ENCODE peak calls at places on chromosomes 13 and 19, in six cellular contexts. Z, A, B, P, I and X are unnamed samples.

GRCh38 chr13:66139250-66139649 is 1090.9 kb downstream of the PCDH9 start:
- DNase-seq in Z (no peak), A (no peak), P (no peak), B (no peak), I (peak; percentile 1), X (no peak)

GRCh38 chr13:44084146-44084545 is 204.4 kb downstream of the LACC1 start:
- DNase-seq in B (no peak), I (no peak), A (no peak), P (no peak), Z (no peak), X (no peak)

GRCh38 chr19:19341026-19341425 is 20.4 kb downstream of the MAU2 start:
- DNase-seq in A (no peak), Z (no peak), I (no peak), B (no peak), P (no peak), X (no peak)

GRCh38 chr19:46049597-46049996 is 8.8 kb upstream of the IGFL4 start:
- DNase-seq in A (no peak), P (peak; percentile 89), Z (no peak), B (no peak), I (no peak), X (no peak)

GRCh38 chr19:7701654-7702457 is at the start of gene FCER2:
- DNase-seq in P (no peak), B (no peak), I (peak; percentile 39), Z (no peak), A (no peak), X (no peak)

GRCh38 chr19:28454083-28454482 is 758.9 kb downstream of the UQCRFS1 start:
- DNase-seq in I (no peak), Z (no peak), P (no peak), B (no peak), A (no peak), X (no peak)

GRCh38 chr13:21868823-21869222 is 197.9 kb downstream of the FGF9 start:
- DNase-seq in I (no peak), P (no peak), A (no peak), B (no peak), Z (no peak), X (no peak)

GRCh38 chr13:33312150-33312908 is 26.8 kb upstream of the STARD13 start:
- DNase-seq in B (no peak), Z (no peak), P (peak; percentile 37), I (peak; percentile 14), A (no peak), X (no peak)

GRCh38 chr19:28296506-28296905 is 916.4 kb downstream of the UQCRFS1 start:
- DNase-seq in P (no peak), I (no peak), Z (no peak), B (no peak), A (no peak), X (no peak)

GRCh38 chr13:21297452-21297851 is 121.0 kb downstream of the MRPL57 start:
- DNase-seq in A (no peak), Z (no peak), I (no peak), B (no peak), P (no peak), X (peak; percentile 9)

GRCh38 chr19:18224525-18225354 is 1.5 kb downstream of the PDE4C start:
- DNase-seq in I (peak; percentile 95), A (peak; percentile 99), B (peak; percentile 99), Z (peak; percentile 89), P (peak; percentile 100), X (peak; percentile 94)

GRCh38 chr19:2345794-2346663 is 14.0 kb upstream of the TMPRSS9 start:
- DNase-seq in Z (no peak), B (peak; percentile 75), I (no peak), A (no peak), P (no peak), X (no peak)

GRCh38 chr13:87123987-87124784 is 547.0 kb upstream of the SLITRK5 start:
- DNase-seq in A (peak; percentile 75), B (no peak), P (peak; percentile 48), Z (peak; percentile 1), I (peak; percentile 10), X (no peak)

GRCh38 chr19:31331536-31331935 is 17.7 kb downstream of the TSHZ3 start:
- DNase-seq in A (no peak), P (no peak), I (no peak), Z (no peak), B (no peak), X (no peak)

GRCh38 chr13:41352935-41353801 is 42.1 kb downstream of the NAA16 start:
- DNase-seq in B (peak; percentile 55), P (peak; percentile 62), A (peak; percentile 62), I (peak; percentile 35), Z (peak; percentile 20), X (peak; percentile 36)

GRCh38 chr13:27797228-27797624 is 4.9 kb downstream of the GSX1 start:
- DNase-seq in B (no peak), I (no peak), P (peak; percentile 95), A (no peak), Z (peak; percentile 7), X (no peak)

GRCh38 chr19:1653300-1653628 is 849 bp upstream of the TCF3 start:
- DNase-seq in Z (no peak), B (no peak), A (no peak), I (no peak), P (no peak), X (no peak)

GRCh38 chr13:27132538-27132937 is 39.1 kb downstream of the USP12 start:
- DNase-seq in A (no peak), B (no peak), I (no peak), P (no peak), Z (no peak), X (no peak)

GRCh38 chr19:48237057-48237456 is 18.7 kb downstream of the CARD8 start:
- DNase-seq in I (no peak), B (no peak), Z (no peak), P (no peak), A (no peak), X (no peak)

GRCh38 chr13:75968103-75968838 is 332.1 kb downstream of the LMO7 start:
- DNase-seq in P (no peak), B (no peak), Z (no peak), A (no peak), I (no peak), X (no peak)

GRCh38 chr13:28526876-28527275 is 31.9 kb upstream of the FLT1 start:
- DNase-seq in P (no peak), I (no peak), Z (no peak), A (no peak), B (no peak), X (no peak)

GRCh38 chr13:45242524-45242923 is 41.7 kb upstream of the KCTD4 start:
- DNase-seq in P (no peak), A (no peak), B (no peak), I (no peak), Z (no peak), X (no peak)

GRCh38 chr13:45243072-45243471 is 42.2 kb upstream of the KCTD4 start:
- DNase-seq in P (no peak), Z (no peak), B (no peak), A (no peak), I (no peak), X (no peak)

GRCh38 chr13:45242070-45242469 is 41.2 kb upstream of the KCTD4 start:
- DNase-seq in A (peak; percentile 15), B (peak; percentile 10), Z (no peak), P (no peak), I (no peak), X (peak; percentile 28)

DNA sequence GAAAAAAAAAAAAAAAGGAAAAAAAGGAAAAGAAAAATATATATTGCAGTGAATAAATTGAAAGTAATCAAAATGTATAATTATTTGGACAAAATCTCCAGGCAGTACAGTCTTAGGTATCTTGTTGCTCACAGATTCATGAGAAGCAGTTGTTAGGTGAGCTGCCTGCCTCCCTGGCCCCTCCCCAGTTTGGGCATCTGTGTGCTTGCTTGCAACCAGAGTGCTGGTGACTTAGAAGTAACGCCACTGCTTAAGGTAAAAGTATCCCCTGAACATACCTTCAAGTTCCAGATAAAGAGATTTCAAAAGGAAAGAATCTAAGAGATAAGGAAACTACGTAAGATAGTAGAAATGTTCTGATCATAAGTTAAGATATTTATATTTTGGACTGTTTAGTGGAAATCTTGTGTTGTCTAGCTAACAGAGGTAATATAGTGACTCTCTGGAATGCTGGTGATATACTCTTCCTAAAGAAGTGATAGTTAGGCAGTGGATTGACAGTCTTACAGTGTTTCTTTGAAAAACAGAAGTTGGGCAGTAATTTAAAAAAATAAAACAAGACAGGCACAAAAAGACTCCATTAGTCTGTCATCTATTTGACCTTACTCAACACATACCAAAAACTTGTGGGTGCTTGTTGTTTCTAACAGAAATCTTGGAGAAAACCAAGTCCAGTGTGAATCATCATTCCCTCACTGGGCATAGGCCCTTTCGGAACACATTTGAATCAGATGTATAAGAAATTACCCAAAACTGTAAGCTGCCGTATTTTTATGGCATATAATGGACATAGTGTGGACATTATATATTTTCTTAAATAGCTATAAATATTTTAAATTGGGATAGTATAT is 38.3 kb upstream of the KCTD4 start:
- DNase-seq in B (no peak), A (no peak), Z (no peak), I (no peak), P (no peak), X (no peak)
- TF ChIP-seq REST in B (no peak), A (no peak), Z (no peak), I (no peak), P (no peak), X (no peak)

GRCh38 chr19:34365463-34366401 is 736 bp downstream of the GPI start:
- DNase-seq in I (no peak), B (peak; percentile 67), P (peak; percentile 47), A (no peak), Z (no peak), X (peak; percentile 35)
- TF ChIP-seq REST in I (no peak), B (no peak), P (no peak), A (no peak), Z (no peak), X (no peak)

GRCh38 chr13:98822238-98822606 is 69.8 kb upstream of the SLC15A1 start:
- DNase-seq in Z (no peak), B (peak; percentile 39), P (no peak), A (no peak), I (no peak), X (no peak)
- TF ChIP-seq REST in Z (no peak), B (no peak), P (no peak), A (no peak), I (no peak), X (no peak)

GRCh38 chr19:51144482-51145045 is 2.5 kb downstream of the SIGLEC7 start:
- DNase-seq in I (no peak), P (no peak), Z (no peak), B (no peak), A (no peak), X (no peak)
- TF ChIP-seq REST in I (no peak), P (no peak), Z (no peak), B (no peak), A (no peak), X (no peak)